ENCODE peak calls at places on chromosomes 5 and 9, in four cellular contexts. One of them, this sample, is unnamed.

GRCh38 chr5:116242363-116242762 is 157.5 kb downstream of the COMMD10 start:
- DNase-seq in RWPE1: no peak
- DNase-seq in endothelial cell: no peak
- DNase-seq in PC-3: no peak
- DNase-seq in this sample: no peak

GRCh38 chr5:43232943-43233833 is 41.2 kb downstream of the NIM1K start:
- DNase-seq in RWPE1: no peak
- DNase-seq in PC-3: no peak
- DNase-seq in endothelial cell: no peak
- DNase-seq in this sample: no peak

GRCh38 chr9:112705773-112706427 is 12.0 kb downstream of the INIP start:
- DNase-seq in endothelial cell: peak
- DNase-seq in RWPE1: no peak
- DNase-seq in PC-3: peak
- DNase-seq in this sample: no peak

GRCh38 chr5:32753051-32753450 is 41.9 kb downstream of the NPR3 start:
- DNase-seq in RWPE1: peak
- DNase-seq in endothelial cell: no peak
- DNase-seq in PC-3: no peak
- DNase-seq in this sample: no peak

GRCh38 chr5:168013546-168013945 is 277.9 kb upstream of the WWC1 start:
- DNase-seq in RWPE1: no peak
- DNase-seq in PC-3: no peak
- DNase-seq in endothelial cell: no peak
- DNase-seq in this sample: no peak

GRCh38 chr5:104494043-104494442 is 931.5 kb upstream of the NUDT12 start:
- DNase-seq in PC-3: no peak
- DNase-seq in RWPE1: no peak
- DNase-seq in endothelial cell: no peak
- DNase-seq in this sample: no peak

GRCh38 chr9:107636596-107637405 is 147.2 kb upstream of the KLF4 start:
- DNase-seq in RWPE1: no peak
- DNase-seq in PC-3: no peak
- DNase-seq in endothelial cell: no peak
- DNase-seq in this sample: no peak

GRCh38 chr9:21412109-21412508 is 3.2 kb downstream of the IFNA8 start:
- DNase-seq in PC-3: no peak
- DNase-seq in endothelial cell: no peak
- DNase-seq in RWPE1: no peak
- DNase-seq in this sample: no peak

GRCh38 chr5:6702633-6703032 is 10.6 kb upstream of the TENT4A start:
- DNase-seq in endothelial cell: no peak
- DNase-seq in RWPE1: no peak
- DNase-seq in PC-3: no peak
- DNase-seq in this sample: no peak

GRCh38 chr5:100722657-100723056 is 180.4 kb downstream of the ST8SIA4 start:
- DNase-seq in PC-3: no peak
- DNase-seq in RWPE1: no peak
- DNase-seq in endothelial cell: no peak
- DNase-seq in this sample: no peak

GRCh38 chr5:57911466-57911865 is 428.9 kb upstream of the ACTBL2 start:
- DNase-seq in endothelial cell: no peak
- DNase-seq in PC-3: no peak
- DNase-seq in RWPE1: no peak
- DNase-seq in this sample: no peak

GRCh38 chr9:93822229-93822628 is 132.9 kb downstream of the BARX1 start:
- DNase-seq in PC-3: no peak
- DNase-seq in endothelial cell: no peak
- DNase-seq in RWPE1: no peak
- DNase-seq in this sample: no peak

GRCh38 chr5:140882591-140882899 is 621 bp downstream of the PCDHA13 start:
- DNase-seq in endothelial cell: peak
- DNase-seq in RWPE1: peak
- DNase-seq in PC-3: peak
- DNase-seq in this sample: no peak
- TF ChIP-seq CTCF in endothelial cell: peak
- TF ChIP-seq CTCF in RWPE1: no peak
- TF ChIP-seq CTCF in PC-3: peak
- TF ChIP-seq CTCF in this sample: no peak

DNA sequence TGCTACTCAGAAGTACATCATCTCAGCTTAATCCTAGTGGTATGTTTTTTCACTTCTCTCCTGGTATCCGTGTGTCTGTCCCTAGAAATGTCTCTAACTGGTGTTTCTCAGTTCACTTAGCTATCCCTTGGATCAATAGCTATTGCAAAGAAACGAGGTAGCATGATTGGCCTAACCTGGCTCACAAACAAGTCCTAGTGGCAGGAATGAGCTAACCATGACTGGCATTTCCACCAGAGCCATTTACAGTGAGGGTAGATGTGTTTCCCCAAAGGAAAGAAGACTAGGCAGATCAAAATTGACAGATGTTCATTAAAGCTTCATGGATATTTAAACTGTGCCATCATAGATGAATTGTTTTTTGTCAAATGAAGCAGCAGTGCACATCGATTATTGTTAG is 82.5 kb downstream of the PALM2AKAP2 start:
- DNase-seq in PC-3: no peak
- DNase-seq in RWPE1: no peak
- DNase-seq in endothelial cell: no peak
- DNase-seq in this sample: no peak
- TF ChIP-seq CTCF in PC-3: no peak
- TF ChIP-seq CTCF in RWPE1: no peak
- TF ChIP-seq CTCF in endothelial cell: no peak
- TF ChIP-seq CTCF in this sample: peak

GRCh38 chr5:41264019-41264418 is 50.7 kb upstream of the C6 start:
- DNase-seq in PC-3: no peak
- DNase-seq in RWPE1: no peak
- DNase-seq in endothelial cell: no peak
- DNase-seq in this sample: no peak
- TF ChIP-seq CTCF in PC-3: no peak
- TF ChIP-seq CTCF in RWPE1: no peak
- TF ChIP-seq CTCF in endothelial cell: no peak
- TF ChIP-seq CTCF in this sample: no peak

GRCh38 chr5:179577286-179577960 is 27.1 kb downstream of the RUFY1 start:
- DNase-seq in PC-3: no peak
- DNase-seq in endothelial cell: no peak
- DNase-seq in RWPE1: no peak
- DNase-seq in this sample: no peak
- TF ChIP-seq CTCF in PC-3: no peak
- TF ChIP-seq CTCF in endothelial cell: no peak
- TF ChIP-seq CTCF in RWPE1: no peak
- TF ChIP-seq CTCF in this sample: no peak

This sample was measured in progenitor cell of endocrine pancreas.